ENCODE peak calls at places on chromosomes 13 and 19, in ten cellular contexts. J is breast epithelium; E is CD8-positive, alpha-beta memory T cell; H is upper lobe of left lung; W is left ventricle myocardium inferior; L is naive thymus-derived CD4-positive, alpha-beta T cell; Q is stomach; K is pancreas; T is SJCRH30; B is dorsolateral prefrontal cortex. Z is an unnamed sample.
A peak's percentile ranks its signal among the peaks of the same experiment; 100 is the strongest.

GRCh38 chr19:45446295-45446694 is 21.5 kb upstream of the FOSB start:
- DNase-seq in K (no peak), J (no peak), B (no peak), L (no peak), W (no peak), T (no peak), E (no peak), H (no peak), Q (no peak), Z (no peak)

GRCh38 chr13:65985632-65986031 is 1244.5 kb downstream of the PCDH9 start:
- DNase-seq in B (no peak), W (no peak), E (no peak), H (no peak), J (no peak), K (no peak), T (no peak), Q (no peak), L (no peak), Z (no peak)

GRCh38 chr19:47507031-47507430 is 7.8 kb downstream of the NAPA start:
- DNase-seq in B (peak; percentile 69), L (no peak), W (no peak), E (no peak), H (no peak), J (peak; percentile 83), Q (no peak), T (no peak), K (peak; percentile 61), Z (no peak)

GRCh38 chr19:8512115-8512967 is 1.6 kb downstream of the ZNF414 start:
- DNase-seq in B (no peak), T (peak; percentile 30), Q (no peak), K (no peak), W (no peak), J (no peak), H (no peak), L (peak; percentile 46), E (no peak), Z (no peak)

GRCh38 chr13:68727165-68727564 is 1380.5 kb upstream of the ATXN8OS start:
- DNase-seq in Q (no peak), K (no peak), W (no peak), E (no peak), B (no peak), H (no peak), J (no peak), T (no peak), L (no peak), Z (no peak)

GRCh38 chr13:112686987-112687386 is 2.9 kb upstream of the ATP11A start:
- DNase-seq in W (no peak), H (no peak), E (no peak), L (no peak), J (peak; percentile 7), B (peak; percentile 24), Q (peak; percentile 10), T (peak; percentile 50), K (no peak), Z (no peak)

GRCh38 chr13:112968910-112969691 is at the start of gene MCF2L:
- DNase-seq in B (peak; percentile 66), Q (peak; percentile 56), K (peak; percentile 69), L (peak; percentile 33), T (no peak), J (peak; percentile 48), E (peak; percentile 43), W (peak; percentile 46), H (peak; percentile 71), Z (no peak)

GRCh38 chr19:571127-571974 is 1.0 kb upstream of the BSG start:
- DNase-seq in T (no peak), Q (peak; percentile 43), J (peak; percentile 76), K (peak; percentile 27), L (peak; percentile 51), W (no peak), H (peak; percentile 72), B (no peak), E (peak; percentile 50), Z (no peak)

GRCh38 chr13:102317593-102317992 is 84.3 kb downstream of the FGF14 start:
- DNase-seq in Q (peak; percentile 26), B (no peak), L (no peak), W (peak; percentile 87), H (peak; percentile 30), E (no peak), T (no peak), K (peak; percentile 24), J (no peak), Z (no peak)

GRCh38 chr13:107091386-107091785 is 523.4 kb upstream of the ARGLU1 start:
- DNase-seq in E (no peak), W (no peak), K (no peak), Q (no peak), T (no peak), L (no peak), B (no peak), H (no peak), J (no peak), Z (no peak)

GRCh38 chr19:8259922-8260247 is 48.3 kb downstream of the CD320 start:
- DNase-seq in L (no peak), Q (no peak), B (no peak), K (peak; percentile 1), J (peak; percentile 28), H (no peak), W (no peak), E (no peak), T (no peak), Z (no peak)

GRCh38 chr13:99496322-99497142 is 4.7 kb upstream of the TM9SF2 start:
- DNase-seq in B (no peak), E (peak; percentile 55), K (no peak), Q (peak; percentile 81), J (no peak), W (peak; percentile 35), T (peak; percentile 83), L (peak; percentile 55), H (peak; percentile 76), Z (no peak)

GRCh38 chr19:53951436-53951835 is 11.3 kb upstream of the CACNG8 start:
- DNase-seq in T (no peak), J (no peak), Q (no peak), K (no peak), B (no peak), E (no peak), W (no peak), H (no peak), L (no peak), Z (no peak)

GRCh38 chr13:111403266-111403665 is 82.8 kb downstream of the TEX29 start:
- DNase-seq in L (no peak), W (no peak), K (no peak), H (no peak), Q (no peak), J (no peak), B (no peak), T (no peak), E (no peak), Z (no peak)

GRCh38 chr13:40319699-40320586 is 346.5 kb downstream of the FOXO1 start:
- DNase-seq in B (no peak), H (no peak), E (no peak), K (no peak), Q (no peak), J (no peak), L (no peak), W (no peak), T (no peak), Z (no peak)

GRCh38 chr19:45667620-45668341 is at the start of gene GIPR:
- DNase-seq in E (peak; percentile 56), H (peak; percentile 70), Q (peak; percentile 78), L (peak; percentile 64), W (peak; percentile 57), T (peak; percentile 54), B (no peak), K (peak; percentile 59), J (no peak), Z (peak; percentile 80)

GRCh38 chr13:85737952-85738351 is 61.3 kb downstream of the SLITRK6 start:
- DNase-seq in J (no peak), L (no peak), H (no peak), W (no peak), B (no peak), E (no peak), Q (no peak), K (no peak), T (no peak), Z (no peak)

GRCh38 chr13:41649659-41650058 is 192.3 kb downstream of the RGCC start:
- DNase-seq in H (no peak), W (no peak), E (no peak), K (no peak), T (peak; percentile 13), Q (no peak), L (no peak), B (no peak), J (no peak), Z (no peak)

GRCh38 chr19:6769006-6769637 is 1.9 kb upstream of the SH2D3A start:
- DNase-seq in E (no peak), W (no peak), L (no peak), J (no peak), Q (no peak), T (no peak), K (no peak), B (no peak), H (no peak), Z (no peak)

GRCh38 chr19:34926361-34926684 is 380 bp upstream of the ZNF30 start:
- DNase-seq in Q (no peak), W (no peak), J (no peak), K (no peak), B (no peak), L (no peak), H (no peak), T (no peak), E (no peak), Z (no peak)
- H3K4me3 ChIP-seq in Q (peak overlapping the region; percentile 69), W (peak overlapping the region; percentile 74), J (peak overlapping the region; percentile 61), K (peak overlapping the region; percentile 80), B (peak overlapping the region; percentile 55), L (peak overlapping the region; percentile 76), H (peak overlapping the region; percentile 56), T (peak overlapping the region; percentile 66), E (no peak overlapping the region), Z (no peak overlapping the region)

GRCh38 chr19:3294080-3294850 is 69.8 kb downstream of the CELF5 start:
- DNase-seq in E (no peak), W (no peak), L (no peak), K (no peak), T (no peak), Q (no peak), B (no peak), J (no peak), H (no peak), Z (no peak)
- H3K4me3 ChIP-seq in E (no peak overlapping the region), W (no peak overlapping the region), L (no peak overlapping the region), K (no peak overlapping the region), T (no peak overlapping the region), Q (no peak overlapping the region), B (no peak overlapping the region), J (no peak overlapping the region), H (no peak overlapping the region), Z (no peak overlapping the region)

GRCh38 chr13:33322474-33322827 is 36.9 kb upstream of the STARD13 start:
- DNase-seq in B (no peak), J (no peak), W (peak; percentile 23), Q (no peak), E (no peak), H (no peak), L (no peak), K (no peak), T (peak; percentile 38), Z (no peak)
- H3K4me3 ChIP-seq in B (no peak overlapping the region), J (no peak overlapping the region), W (peak overlapping the region; percentile 15), Q (no peak overlapping the region), E (no peak overlapping the region), H (peak overlapping the region; percentile 7), L (no peak overlapping the region), K (no peak overlapping the region), T (peak overlapping the region; percentile 45), Z (no peak overlapping the region)

DNA sequence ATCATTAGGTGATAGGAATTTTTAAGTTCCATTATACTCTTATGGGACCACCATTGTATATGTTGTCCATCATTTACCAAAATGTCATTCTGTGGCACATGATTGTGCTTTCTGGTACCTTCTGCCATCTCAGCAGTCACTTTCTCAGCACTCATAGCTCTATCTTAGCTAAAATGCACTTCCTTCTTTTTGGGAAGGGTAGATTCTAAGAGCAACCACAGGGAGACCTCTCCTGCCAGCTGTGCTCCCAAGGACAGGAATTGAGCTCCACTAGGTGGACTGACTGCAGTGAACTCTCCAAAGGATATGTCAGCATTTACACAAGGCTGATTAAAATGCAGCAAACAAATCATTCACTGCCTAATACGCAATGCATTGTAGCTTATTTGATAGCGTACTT is 91.8 kb upstream of the OBI1 start:
- DNase-seq in J (no peak), Q (no peak), B (no peak), W (no peak), L (no peak), T (no peak), H (no peak), K (no peak), E (no peak), Z (no peak)
- H3K4me3 ChIP-seq in J (no peak overlapping the region), Q (no peak overlapping the region), B (no peak overlapping the region), W (no peak overlapping the region), L (no peak overlapping the region), T (no peak overlapping the region), H (no peak overlapping the region), K (no peak overlapping the region), E (no peak overlapping the region), Z (no peak overlapping the region)

Z was measured in keratinocyte.